ENCODE peak calls at places on chromosomes 16 and 17, in five cellular contexts. One of them, this sample, is unnamed.

GRCh38 chr16:84689126-84689525 is 10.7 kb upstream of the USP10 start:
- DNase-seq in neural progenitor cell: no peak
- DNase-seq in GM06990: no peak
- DNase-seq in right lobe of liver: no peak
- DNase-seq in fibroblast of mammary gland: peak
- DNase-seq in this sample: no peak

GRCh38 chr17:7859028-7859427 is 1.2 kb downstream of the CYB5D1 start:
- DNase-seq in neural progenitor cell: no peak
- DNase-seq in GM06990: no peak
- DNase-seq in right lobe of liver: no peak
- DNase-seq in fibroblast of mammary gland: no peak
- DNase-seq in this sample: no peak

GRCh38 chr16:51708861-51709260 is 557.8 kb upstream of the SALL1 start:
- DNase-seq in neural progenitor cell: no peak
- DNase-seq in GM06990: no peak
- DNase-seq in right lobe of liver: no peak
- DNase-seq in fibroblast of mammary gland: no peak
- DNase-seq in this sample: no peak

GRCh38 chr17:77466140-77466539 is 325.4 kb downstream of the SEC14L1 start:
- DNase-seq in neural progenitor cell: peak
- DNase-seq in GM06990: no peak
- DNase-seq in right lobe of liver: peak
- DNase-seq in fibroblast of mammary gland: no peak
- DNase-seq in this sample: no peak

GRCh38 chr16:28504707-28505404 is 1.8 kb downstream of the IL27 start:
- DNase-seq in neural progenitor cell: no peak
- DNase-seq in GM06990: no peak
- DNase-seq in right lobe of liver: no peak
- DNase-seq in fibroblast of mammary gland: no peak
- DNase-seq in this sample: peak

GRCh38 chr16:65120811-65121721 is 797 bp downstream of the CDH11 start:
- DNase-seq in neural progenitor cell: peak
- DNase-seq in GM06990: no peak
- DNase-seq in right lobe of liver: no peak
- DNase-seq in fibroblast of mammary gland: no peak
- DNase-seq in this sample: no peak

GRCh38 chr16:46746821-46747776 is 1.0 kb downstream of the MYLK3 start:
- DNase-seq in neural progenitor cell: no peak
- DNase-seq in GM06990: no peak
- DNase-seq in right lobe of liver: no peak
- DNase-seq in fibroblast of mammary gland: no peak
- DNase-seq in this sample: no peak

GRCh38 chr16:86931410-86931941 is 353.1 kb downstream of the FOXL1 start:
- DNase-seq in neural progenitor cell: no peak
- DNase-seq in GM06990: no peak
- DNase-seq in right lobe of liver: no peak
- DNase-seq in fibroblast of mammary gland: peak
- DNase-seq in this sample: no peak

GRCh38 chr17:76558210-76559095 is 18.6 kb downstream of the PRCD start:
- DNase-seq in neural progenitor cell: peak
- DNase-seq in GM06990: no peak
- DNase-seq in right lobe of liver: no peak
- DNase-seq in fibroblast of mammary gland: no peak
- DNase-seq in this sample: no peak

GRCh38 chr17:7889166-7889584 is 586 bp downstream of the CHD3 start:
- DNase-seq in neural progenitor cell: peak
- DNase-seq in GM06990: no peak
- DNase-seq in right lobe of liver: peak
- DNase-seq in fibroblast of mammary gland: peak
- DNase-seq in this sample: peak

GRCh38 chr16:85569615-85570212 is 43.4 kb upstream of the GSE1 start:
- DNase-seq in neural progenitor cell: no peak
- DNase-seq in GM06990: peak
- DNase-seq in right lobe of liver: no peak
- DNase-seq in fibroblast of mammary gland: peak
- DNase-seq in this sample: no peak

GRCh38 chr16:77729951-77730350 is 7.6 kb downstream of the NUDT7 start:
- DNase-seq in neural progenitor cell: no peak
- DNase-seq in GM06990: no peak
- DNase-seq in right lobe of liver: no peak
- DNase-seq in fibroblast of mammary gland: no peak
- DNase-seq in this sample: no peak

GRCh38 chr16:89549007-89549700 is 11.3 kb upstream of the RPL13 start:
- DNase-seq in neural progenitor cell: no peak
- DNase-seq in GM06990: no peak
- DNase-seq in right lobe of liver: no peak
- DNase-seq in fibroblast of mammary gland: no peak
- DNase-seq in this sample: no peak

GRCh38 chr16:67942200-67942509 is 1.8 kb downstream of the LCAT start:
- DNase-seq in neural progenitor cell: peak
- DNase-seq in GM06990: no peak
- DNase-seq in right lobe of liver: no peak
- DNase-seq in fibroblast of mammary gland: peak
- DNase-seq in this sample: no peak

GRCh38 chr17:41650794-41651624 is 26.6 kb upstream of the KRT17 start:
- DNase-seq in neural progenitor cell: no peak
- DNase-seq in GM06990: no peak
- DNase-seq in right lobe of liver: no peak
- DNase-seq in fibroblast of mammary gland: no peak
- DNase-seq in this sample: no peak

GRCh38 chr17:6523330-6523729 is 33.0 kb downstream of the PITPNM3 start:
- DNase-seq in neural progenitor cell: no peak
- DNase-seq in GM06990: no peak
- DNase-seq in right lobe of liver: no peak
- DNase-seq in fibroblast of mammary gland: peak
- DNase-seq in this sample: no peak

GRCh38 chr17:78751447-78752067 is 30.5 kb downstream of the CYTH1 start:
- DNase-seq in neural progenitor cell: no peak
- DNase-seq in GM06990: no peak
- DNase-seq in right lobe of liver: no peak
- DNase-seq in fibroblast of mammary gland: no peak
- DNase-seq in this sample: no peak

GRCh38 chr17:72850410-72850809 is 242.1 kb downstream of the SLC39A11 start:
- DNase-seq in neural progenitor cell: no peak
- DNase-seq in GM06990: no peak
- DNase-seq in right lobe of liver: no peak
- DNase-seq in fibroblast of mammary gland: peak
- DNase-seq in this sample: no peak

GRCh38 chr17:49214665-49215360 is 4.3 kb downstream of the ABI3 start:
- DNase-seq in neural progenitor cell: no peak
- DNase-seq in GM06990: no peak
- DNase-seq in right lobe of liver: no peak
- DNase-seq in fibroblast of mammary gland: no peak
- DNase-seq in this sample: no peak

GRCh38 chr17:50129303-50129945 is 536 bp downstream of the SAMD14 start:
- DNase-seq in neural progenitor cell: peak
- DNase-seq in GM06990: no peak
- DNase-seq in right lobe of liver: no peak
- DNase-seq in fibroblast of mammary gland: no peak
- DNase-seq in this sample: no peak

GRCh38 chr17:223723-224471 is 42.4 kb upstream of the DOC2B start:
- DNase-seq in neural progenitor cell: no peak
- DNase-seq in GM06990: no peak
- DNase-seq in right lobe of liver: no peak
- DNase-seq in fibroblast of mammary gland: no peak
- DNase-seq in this sample: no peak

GRCh38 chr16:58031016-58031800 is 5.7 kb downstream of the MMP15 start:
- DNase-seq in neural progenitor cell: no peak
- DNase-seq in GM06990: no peak
- DNase-seq in right lobe of liver: peak
- DNase-seq in fibroblast of mammary gland: no peak
- DNase-seq in this sample: no peak

GRCh38 chr17:74429604-74430384 is 2.1 kb upstream of the GPRC5C start:
- DNase-seq in neural progenitor cell: peak
- DNase-seq in GM06990: no peak
- DNase-seq in right lobe of liver: peak
- DNase-seq in fibroblast of mammary gland: peak
- DNase-seq in this sample: no peak

GRCh38 chr17:65441053-65441635 is 120.3 kb downstream of the AXIN2 start:
- DNase-seq in neural progenitor cell: no peak
- DNase-seq in GM06990: no peak
- DNase-seq in right lobe of liver: no peak
- DNase-seq in fibroblast of mammary gland: no peak
- DNase-seq in this sample: peak

GRCh38 chr17:40087903-40088718 is 12.3 kb downstream of the NR1D1 start:
- DNase-seq in neural progenitor cell: no peak
- DNase-seq in GM06990: no peak
- DNase-seq in right lobe of liver: no peak
- DNase-seq in fibroblast of mammary gland: no peak
- DNase-seq in this sample: no peak

GRCh38 chr17:9021158-9021984 is at the start of gene NTN1:
- DNase-seq in neural progenitor cell: peak
- DNase-seq in GM06990: peak
- DNase-seq in right lobe of liver: peak
- DNase-seq in fibroblast of mammary gland: peak
- DNase-seq in this sample: no peak

GRCh38 chr16:15864939-15865338 is 8.1 kb upstream of the MYH11 start:
- DNase-seq in neural progenitor cell: no peak
- DNase-seq in GM06990: no peak
- DNase-seq in right lobe of liver: no peak
- DNase-seq in fibroblast of mammary gland: no peak
- DNase-seq in this sample: no peak

GRCh38 chr16:15861996-15862395 is 5.2 kb upstream of the MYH11 start:
- DNase-seq in neural progenitor cell: no peak
- DNase-seq in GM06990: no peak
- DNase-seq in right lobe of liver: no peak
- DNase-seq in fibroblast of mammary gland: no peak
- DNase-seq in this sample: no peak

GRCh38 chr16:15865742-15866141 is 8.9 kb upstream of the MYH11 start:
- DNase-seq in neural progenitor cell: no peak
- DNase-seq in GM06990: no peak
- DNase-seq in right lobe of liver: no peak
- DNase-seq in fibroblast of mammary gland: no peak
- DNase-seq in this sample: no peak

GRCh38 chr16:15866451-15866850 is 9.6 kb upstream of the MYH11 start:
- DNase-seq in neural progenitor cell: no peak
- DNase-seq in GM06990: no peak
- DNase-seq in right lobe of liver: no peak
- DNase-seq in fibroblast of mammary gland: no peak
- DNase-seq in this sample: no peak
- TF ChIP-seq CTCF in neural progenitor cell: no peak
- TF ChIP-seq CTCF in GM06990: no peak
- TF ChIP-seq CTCF in right lobe of liver: no peak
- TF ChIP-seq CTCF in fibroblast of mammary gland: no peak
- TF ChIP-seq CTCF in this sample: no peak

DNA sequence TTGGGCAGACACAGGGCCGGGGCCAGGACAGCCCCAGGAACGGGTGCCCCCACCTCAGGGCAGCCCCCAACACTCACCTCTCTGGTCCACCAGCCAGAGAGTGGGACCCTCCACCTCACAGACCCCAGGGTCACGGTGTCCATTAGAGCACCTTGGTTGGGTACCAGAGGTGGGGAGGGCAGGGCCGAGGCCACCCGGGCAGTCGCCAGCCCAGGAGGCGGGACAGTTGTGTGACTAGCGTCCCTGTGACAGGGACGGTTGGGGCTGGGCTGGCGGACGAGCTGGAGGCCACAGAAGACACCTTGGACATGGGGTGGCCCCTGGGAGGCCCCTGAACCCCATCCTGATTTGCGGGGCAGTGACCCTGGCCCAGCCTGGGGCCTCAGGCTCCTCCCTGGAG is 11.7 kb upstream of the C1QTNF8 start:
- DNase-seq in neural progenitor cell: no peak
- DNase-seq in GM06990: no peak
- DNase-seq in right lobe of liver: no peak
- DNase-seq in fibroblast of mammary gland: no peak
- DNase-seq in this sample: no peak
- H3K4me3 ChIP-seq in neural progenitor cell: no peak
- H3K4me3 ChIP-seq in GM06990: no peak
- H3K4me3 ChIP-seq in right lobe of liver: no peak
- H3K4me3 ChIP-seq in fibroblast of mammary gland: no peak
- H3K4me3 ChIP-seq in this sample: no peak

DNA sequence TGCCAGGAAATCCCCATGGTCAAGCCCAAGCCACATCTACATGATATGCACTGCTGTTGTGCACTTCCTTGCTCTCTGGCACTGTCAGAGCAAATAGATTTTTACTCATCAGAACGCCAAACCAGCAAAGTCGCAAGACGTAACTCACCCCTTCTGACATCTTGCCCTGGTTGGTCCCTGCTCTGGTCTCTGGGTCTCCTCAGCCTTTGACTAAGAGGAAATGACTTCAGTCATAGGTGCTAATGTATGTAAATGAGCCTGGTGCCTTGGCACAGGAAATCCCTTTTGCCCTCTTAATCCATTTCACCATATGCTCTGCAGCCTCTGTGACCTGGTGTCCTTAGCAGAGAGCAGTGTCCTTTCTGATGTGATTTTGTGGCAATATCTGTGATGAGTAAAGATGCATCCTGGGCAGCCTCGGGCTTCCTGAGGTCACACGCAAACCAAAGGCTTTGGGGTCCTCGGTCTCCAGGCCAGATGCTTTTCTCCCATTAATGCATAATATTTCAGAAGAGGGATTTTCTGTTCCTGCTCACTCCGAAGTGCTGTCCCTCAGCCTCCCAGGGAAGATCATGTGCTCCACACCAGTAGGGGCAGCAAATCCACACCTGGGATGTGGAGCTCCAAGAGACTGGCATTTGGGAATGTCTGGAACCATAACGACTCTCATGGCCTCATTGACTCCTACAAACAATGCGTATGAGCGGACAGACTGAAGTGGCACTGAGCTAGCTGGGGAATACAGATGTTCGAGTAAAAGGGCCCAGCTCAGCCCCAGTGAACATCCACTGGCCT is 66.9 kb downstream of the GP2 start:
- DNase-seq in neural progenitor cell: no peak
- DNase-seq in GM06990: no peak
- DNase-seq in right lobe of liver: no peak
- DNase-seq in fibroblast of mammary gland: no peak
- DNase-seq in this sample: no peak
- TF ChIP-seq CTCF in neural progenitor cell: peak
- TF ChIP-seq CTCF in GM06990: no peak
- TF ChIP-seq CTCF in right lobe of liver: no peak
- TF ChIP-seq CTCF in fibroblast of mammary gland: no peak
- TF ChIP-seq CTCF in this sample: no peak

DNA sequence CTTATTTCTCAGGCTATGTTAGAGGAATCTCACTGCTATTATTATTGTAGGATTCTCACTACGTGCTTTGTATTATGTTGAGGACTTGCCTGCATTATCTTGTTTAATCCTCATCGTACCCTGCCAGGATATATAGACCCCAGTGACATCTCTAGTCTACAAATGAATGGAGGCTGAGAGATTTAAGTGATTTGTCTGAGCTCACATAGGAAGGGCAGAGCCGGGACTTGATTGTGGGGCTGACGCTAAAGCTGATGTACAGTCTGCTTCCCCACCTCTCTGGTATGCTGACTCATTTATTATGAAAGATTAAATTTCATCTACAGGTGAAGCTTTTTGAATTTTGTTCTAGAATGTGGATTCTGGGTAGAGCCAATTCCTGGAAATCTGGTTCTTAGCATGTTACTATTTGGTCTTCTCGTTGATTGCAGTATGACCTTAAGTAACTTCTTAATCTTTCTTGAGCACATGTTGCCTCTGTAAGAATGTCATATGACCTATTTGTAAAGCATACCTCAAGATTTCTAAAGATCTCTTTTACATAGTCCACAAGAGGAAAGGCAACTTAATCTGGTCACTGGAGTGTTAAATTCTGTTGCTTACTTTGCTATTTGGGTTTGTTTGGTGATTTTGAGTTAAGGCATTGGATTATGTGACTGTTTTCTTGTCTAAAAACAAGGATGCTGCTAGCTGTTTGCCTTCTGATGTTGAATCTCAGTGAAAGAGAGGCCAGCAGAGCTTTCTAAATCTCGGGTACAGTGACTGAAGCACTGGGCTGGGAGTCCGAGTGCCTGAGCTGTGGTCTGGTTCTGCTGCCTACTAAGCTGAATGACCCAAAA is 12.4 kb downstream of the METTL9 start:
- DNase-seq in neural progenitor cell: peak
- DNase-seq in GM06990: no peak
- DNase-seq in right lobe of liver: no peak
- DNase-seq in fibroblast of mammary gland: peak
- DNase-seq in this sample: no peak
- H3K4me3 ChIP-seq in neural progenitor cell: peak
- H3K4me3 ChIP-seq in GM06990: no peak
- H3K4me3 ChIP-seq in right lobe of liver: no peak
- H3K4me3 ChIP-seq in fibroblast of mammary gland: no peak
- H3K4me3 ChIP-seq in this sample: no peak

This sample was measured in LNCaP clone FGC.